ENCODE peak calls at places on chromosomes 13 and 19, in six cellular contexts. One of them, this sample, is unnamed.

GRCh38 chr19:39257227-39257626 is 8.6 kb upstream of the IFNL4 start:
- DNase-seq in astrocyte of the cerebellum: no peak
- DNase-seq in HFFc6: no peak
- DNase-seq in mucosa of descending colon: no peak
- DNase-seq in colonic mucosa: no peak
- DNase-seq in Caco-2: no peak
- DNase-seq in this sample: no peak

GRCh38 chr13:35923347-35923746 is 207.8 kb downstream of the DCLK1 start:
- DNase-seq in astrocyte of the cerebellum: peak; percentile 49
- DNase-seq in HFFc6: peak; percentile 42
- DNase-seq in mucosa of descending colon: no peak
- DNase-seq in colonic mucosa: no peak
- DNase-seq in Caco-2: no peak
- DNase-seq in this sample: no peak

GRCh38 chr13:40355126-40355719 is 311.2 kb downstream of the FOXO1 start:
- DNase-seq in astrocyte of the cerebellum: no peak
- DNase-seq in HFFc6: no peak
- DNase-seq in mucosa of descending colon: no peak
- DNase-seq in colonic mucosa: no peak
- DNase-seq in Caco-2: no peak
- DNase-seq in this sample: no peak

GRCh38 chr13:73492811-73493210 is 434.0 kb downstream of the KLF5 start:
- DNase-seq in astrocyte of the cerebellum: no peak
- DNase-seq in HFFc6: no peak
- DNase-seq in mucosa of descending colon: no peak
- DNase-seq in colonic mucosa: no peak
- DNase-seq in Caco-2: no peak
- DNase-seq in this sample: no peak

GRCh38 chr19:35442091-35442490 is 6.0 kb upstream of the FFAR2 start:
- DNase-seq in astrocyte of the cerebellum: no peak
- DNase-seq in HFFc6: no peak
- DNase-seq in mucosa of descending colon: no peak
- DNase-seq in colonic mucosa: no peak
- DNase-seq in Caco-2: no peak
- DNase-seq in this sample: no peak

GRCh38 chr19:55676889-55677505 is 2.0 kb downstream of the EPN1 start:
- DNase-seq in astrocyte of the cerebellum: no peak
- DNase-seq in HFFc6: no peak
- DNase-seq in mucosa of descending colon: no peak
- DNase-seq in colonic mucosa: no peak
- DNase-seq in Caco-2: no peak
- DNase-seq in this sample: no peak

GRCh38 chr13:25731511-25731910 is 320.3 kb downstream of the SHISA2 start:
- DNase-seq in astrocyte of the cerebellum: no peak
- DNase-seq in HFFc6: no peak
- DNase-seq in mucosa of descending colon: no peak
- DNase-seq in colonic mucosa: no peak
- DNase-seq in Caco-2: no peak
- DNase-seq in this sample: no peak

GRCh38 chr19:14440049-14440448 is 6.9 kb downstream of the PKN1 start:
- DNase-seq in astrocyte of the cerebellum: no peak
- DNase-seq in HFFc6: no peak
- DNase-seq in mucosa of descending colon: peak; percentile 80
- DNase-seq in colonic mucosa: peak; percentile 71
- DNase-seq in Caco-2: no peak
- DNase-seq in this sample: peak; percentile 37

GRCh38 chr13:92843549-92843948 is 383.1 kb upstream of the GPC6 start:
- DNase-seq in astrocyte of the cerebellum: peak; percentile 49
- DNase-seq in HFFc6: peak; percentile 1
- DNase-seq in mucosa of descending colon: no peak
- DNase-seq in colonic mucosa: no peak
- DNase-seq in Caco-2: no peak
- DNase-seq in this sample: no peak

GRCh38 chr13:60627071-60627686 is 230.2 kb downstream of the TDRD3 start:
- DNase-seq in astrocyte of the cerebellum: peak; percentile 6
- DNase-seq in HFFc6: peak; percentile 15
- DNase-seq in mucosa of descending colon: no peak
- DNase-seq in colonic mucosa: no peak
- DNase-seq in Caco-2: peak; percentile 71
- DNase-seq in this sample: no peak

GRCh38 chr13:77267362-77267761 is 59.5 kb downstream of the MYCBP2 start:
- DNase-seq in astrocyte of the cerebellum: no peak
- DNase-seq in HFFc6: no peak
- DNase-seq in mucosa of descending colon: no peak
- DNase-seq in colonic mucosa: no peak
- DNase-seq in Caco-2: no peak
- DNase-seq in this sample: no peak

GRCh38 chr13:99829156-99829555 is 142.4 kb downstream of the ZIC5 start:
- DNase-seq in astrocyte of the cerebellum: no peak
- DNase-seq in HFFc6: no peak
- DNase-seq in mucosa of descending colon: no peak
- DNase-seq in colonic mucosa: no peak
- DNase-seq in Caco-2: no peak
- DNase-seq in this sample: no peak

GRCh38 chr13:75458696-75459422 is 23.1 kb downstream of the TBC1D4 start:
- DNase-seq in astrocyte of the cerebellum: no peak
- DNase-seq in HFFc6: no peak
- DNase-seq in mucosa of descending colon: peak; percentile 75
- DNase-seq in colonic mucosa: peak; percentile 64
- DNase-seq in Caco-2: no peak
- DNase-seq in this sample: peak; percentile 49

GRCh38 chr19:56837892-56838679 is 2.4 kb downstream of the PEG3 start:
- DNase-seq in astrocyte of the cerebellum: no peak
- DNase-seq in HFFc6: no peak
- DNase-seq in mucosa of descending colon: peak; percentile 31
- DNase-seq in colonic mucosa: peak; percentile 22
- DNase-seq in Caco-2: no peak
- DNase-seq in this sample: no peak

GRCh38 chr13:76812971-76813691 is 73.1 kb downstream of the KCTD12 start:
- DNase-seq in astrocyte of the cerebellum: no peak
- DNase-seq in HFFc6: no peak
- DNase-seq in mucosa of descending colon: no peak
- DNase-seq in colonic mucosa: no peak
- DNase-seq in Caco-2: no peak
- DNase-seq in this sample: no peak

GRCh38 chr13:40464349-40464748 is 202.1 kb downstream of the FOXO1 start:
- DNase-seq in astrocyte of the cerebellum: no peak
- DNase-seq in HFFc6: no peak
- DNase-seq in mucosa of descending colon: no peak
- DNase-seq in colonic mucosa: no peak
- DNase-seq in Caco-2: no peak
- DNase-seq in this sample: no peak

GRCh38 chr13:64429691-64430090 is 2800.4 kb downstream of the PCDH9 start:
- DNase-seq in astrocyte of the cerebellum: no peak
- DNase-seq in HFFc6: no peak
- DNase-seq in mucosa of descending colon: no peak
- DNase-seq in colonic mucosa: no peak
- DNase-seq in Caco-2: no peak
- DNase-seq in this sample: no peak

GRCh38 chr13:22726721-22727120 is 454.1 kb upstream of the SGCG start:
- DNase-seq in astrocyte of the cerebellum: no peak
- DNase-seq in HFFc6: no peak
- DNase-seq in mucosa of descending colon: no peak
- DNase-seq in colonic mucosa: no peak
- DNase-seq in Caco-2: no peak
- DNase-seq in this sample: no peak

GRCh38 chr13:94481966-94482365 is 2.5 kb upstream of the DCT start:
- DNase-seq in astrocyte of the cerebellum: peak; percentile 41
- DNase-seq in HFFc6: peak; percentile 49
- DNase-seq in mucosa of descending colon: no peak
- DNase-seq in colonic mucosa: no peak
- DNase-seq in Caco-2: no peak
- DNase-seq in this sample: no peak

GRCh38 chr19:29247912-29248311 is 35.0 kb upstream of the UQCRFS1 start:
- DNase-seq in astrocyte of the cerebellum: no peak
- DNase-seq in HFFc6: no peak
- DNase-seq in mucosa of descending colon: no peak
- DNase-seq in colonic mucosa: no peak
- DNase-seq in Caco-2: peak; percentile 8
- DNase-seq in this sample: no peak

GRCh38 chr19:57244513-57244912 is 4.1 kb downstream of the ZNF805 start:
- DNase-seq in astrocyte of the cerebellum: no peak
- DNase-seq in HFFc6: no peak
- DNase-seq in mucosa of descending colon: no peak
- DNase-seq in colonic mucosa: no peak
- DNase-seq in Caco-2: no peak
- DNase-seq in this sample: no peak

GRCh38 chr13:51364404-51365008 is 25.0 kb downstream of the SERPINE3 start:
- DNase-seq in astrocyte of the cerebellum: peak; percentile 84
- DNase-seq in HFFc6: peak; percentile 40
- DNase-seq in mucosa of descending colon: no peak
- DNase-seq in colonic mucosa: no peak
- DNase-seq in Caco-2: no peak
- DNase-seq in this sample: no peak

DNA sequence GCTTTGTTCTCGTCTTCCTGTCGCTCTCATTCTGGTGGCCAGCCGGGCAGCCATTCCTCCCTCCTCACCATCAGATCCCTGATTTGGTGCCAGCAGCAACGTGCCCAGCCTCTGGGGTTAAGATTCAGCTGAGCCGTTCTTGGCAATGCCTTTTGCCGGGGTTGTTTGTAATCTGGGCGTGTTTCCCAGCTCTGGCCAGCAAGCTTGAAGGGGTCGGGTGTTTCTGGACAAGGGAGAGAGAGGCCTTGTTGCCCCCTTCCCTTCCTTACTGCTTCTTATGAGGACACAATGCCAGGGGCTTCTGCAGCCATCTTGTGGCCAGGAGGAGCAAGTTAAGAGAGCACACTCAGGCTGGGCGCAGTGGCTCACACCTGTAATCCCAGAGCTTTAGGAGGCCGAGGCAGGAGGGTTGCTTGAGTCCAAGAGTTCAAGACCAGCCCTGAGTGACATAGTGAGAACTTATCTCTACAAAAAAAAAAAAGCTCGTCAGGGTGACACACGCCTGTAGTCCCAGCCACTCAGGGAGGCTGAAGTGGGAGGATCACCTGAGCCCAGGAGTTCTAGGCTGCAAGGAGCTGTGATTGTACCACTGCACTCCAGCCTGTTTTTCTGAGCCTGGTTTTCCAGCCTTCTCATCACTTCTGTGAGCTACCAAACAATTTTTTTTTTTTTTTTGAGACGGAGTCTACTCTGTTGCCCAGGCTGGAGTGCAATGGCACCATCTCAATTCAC is 10.7 kb upstream of the CRTC1 start:
- DNase-seq in astrocyte of the cerebellum: peak; percentile 29
- DNase-seq in HFFc6: no peak
- DNase-seq in mucosa of descending colon: no peak
- DNase-seq in colonic mucosa: no peak
- DNase-seq in Caco-2: peak; percentile 33
- DNase-seq in this sample: no peak
- TF ChIP-seq CTCF in astrocyte of the cerebellum: peak; percentile 54
- TF ChIP-seq CTCF in HFFc6: peak; percentile 46
- TF ChIP-seq CTCF in mucosa of descending colon: no peak
- TF ChIP-seq CTCF in colonic mucosa: no peak
- TF ChIP-seq CTCF in Caco-2: no peak
- TF ChIP-seq CTCF in this sample: no peak

DNA sequence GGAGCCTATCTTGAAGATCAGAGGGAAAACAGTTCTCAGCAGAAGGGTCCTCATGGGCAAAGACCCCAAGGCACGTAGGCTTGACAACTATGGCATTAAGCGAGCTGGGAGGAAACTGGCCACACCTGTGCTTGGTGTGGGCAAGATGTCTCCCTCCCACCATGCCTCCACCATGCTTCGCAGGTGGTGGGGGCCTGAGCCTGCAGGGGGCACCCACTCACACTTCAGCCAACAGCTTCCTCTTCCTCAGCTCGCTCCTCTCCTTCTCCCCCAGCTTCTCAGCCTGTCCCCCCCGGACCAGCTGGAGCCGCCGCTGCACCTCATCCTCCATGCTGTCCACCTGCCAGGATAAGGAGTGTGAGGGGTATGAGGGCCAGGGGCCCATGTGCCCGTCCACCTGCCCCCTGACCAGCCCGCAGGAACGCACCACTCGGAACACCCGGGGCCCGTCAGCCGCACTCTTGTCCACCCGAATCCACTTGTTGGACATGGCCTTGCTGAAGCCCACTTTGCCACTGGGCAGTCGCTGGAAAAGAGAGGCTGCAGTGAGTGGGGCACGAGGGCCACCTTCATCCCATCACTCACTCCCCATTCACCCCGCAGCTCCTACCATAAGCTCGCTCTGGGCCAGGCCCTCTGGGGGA is 3.4 kb downstream of the FARSA start:
- DNase-seq in astrocyte of the cerebellum: no peak
- DNase-seq in HFFc6: no peak
- DNase-seq in mucosa of descending colon: no peak
- DNase-seq in colonic mucosa: no peak
- DNase-seq in Caco-2: no peak
- DNase-seq in this sample: no peak
- TF ChIP-seq CTCF in astrocyte of the cerebellum: no peak
- TF ChIP-seq CTCF in HFFc6: no peak
- TF ChIP-seq CTCF in mucosa of descending colon: no peak
- TF ChIP-seq CTCF in colonic mucosa: no peak
- TF ChIP-seq CTCF in Caco-2: no peak
- TF ChIP-seq CTCF in this sample: no peak

DNA sequence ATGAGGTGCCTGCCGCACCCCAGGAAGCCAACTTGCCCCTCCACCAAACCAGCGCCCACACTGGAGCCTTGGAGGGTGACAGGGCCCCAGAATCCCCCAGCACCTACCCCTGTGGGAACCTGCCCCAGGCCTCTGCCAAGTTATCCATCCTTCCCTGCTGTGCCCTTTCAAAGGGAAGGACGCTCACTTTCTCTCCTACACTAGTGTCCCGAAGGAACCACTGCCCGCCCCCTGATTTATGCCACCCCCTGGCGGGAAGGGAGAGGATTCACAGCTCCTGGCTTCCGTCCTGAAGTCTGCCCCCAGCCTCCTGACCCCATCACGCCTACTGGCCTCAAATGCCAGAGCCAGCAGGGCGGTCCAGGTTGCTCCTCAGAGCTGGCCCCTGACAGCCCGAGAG is 1.4 kb downstream of the EVI5L start:
- DNase-seq in astrocyte of the cerebellum: no peak
- DNase-seq in HFFc6: no peak
- DNase-seq in mucosa of descending colon: peak; percentile 39
- DNase-seq in colonic mucosa: no peak
- DNase-seq in Caco-2: peak; percentile 42
- DNase-seq in this sample: no peak
- TF ChIP-seq CTCF in astrocyte of the cerebellum: peak; percentile 36
- TF ChIP-seq CTCF in HFFc6: peak; percentile 55
- TF ChIP-seq CTCF in mucosa of descending colon: no peak
- TF ChIP-seq CTCF in colonic mucosa: no peak
- TF ChIP-seq CTCF in Caco-2: peak; percentile 22
- TF ChIP-seq CTCF in this sample: peak; percentile 8

GRCh38 chr13:101919541-101920306 is 467.2 kb downstream of the ITGBL1 start:
- DNase-seq in astrocyte of the cerebellum: no peak
- DNase-seq in HFFc6: no peak
- DNase-seq in mucosa of descending colon: no peak
- DNase-seq in colonic mucosa: no peak
- DNase-seq in Caco-2: peak; percentile 36
- DNase-seq in this sample: no peak

GRCh38 chr13:101916108-101916757 is 463.8 kb downstream of the ITGBL1 start:
- DNase-seq in astrocyte of the cerebellum: no peak
- DNase-seq in HFFc6: no peak
- DNase-seq in mucosa of descending colon: no peak
- DNase-seq in colonic mucosa: no peak
- DNase-seq in Caco-2: no peak
- DNase-seq in this sample: no peak

GRCh38 chr13:101917475-101917810 is 465.0 kb downstream of the ITGBL1 start:
- DNase-seq in astrocyte of the cerebellum: no peak
- DNase-seq in HFFc6: no peak
- DNase-seq in mucosa of descending colon: no peak
- DNase-seq in colonic mucosa: no peak
- DNase-seq in Caco-2: no peak
- DNase-seq in this sample: no peak

GRCh38 chr13:101916758-101917474 is 464.4 kb downstream of the ITGBL1 start:
- DNase-seq in astrocyte of the cerebellum: no peak
- DNase-seq in HFFc6: no peak
- DNase-seq in mucosa of descending colon: no peak
- DNase-seq in colonic mucosa: no peak
- DNase-seq in Caco-2: no peak
- DNase-seq in this sample: no peak

GRCh38 chr13:101917833-101918755 is 465.6 kb downstream of the ITGBL1 start:
- DNase-seq in astrocyte of the cerebellum: no peak
- DNase-seq in HFFc6: no peak
- DNase-seq in mucosa of descending colon: no peak
- DNase-seq in colonic mucosa: no peak
- DNase-seq in Caco-2: no peak
- DNase-seq in this sample: no peak
- TF ChIP-seq CTCF in astrocyte of the cerebellum: no peak
- TF ChIP-seq CTCF in HFFc6: no peak
- TF ChIP-seq CTCF in mucosa of descending colon: no peak
- TF ChIP-seq CTCF in colonic mucosa: no peak
- TF ChIP-seq CTCF in Caco-2: no peak
- TF ChIP-seq CTCF in this sample: no peak